ENCODE peak calls at places on chromosome 2, in eight cellular contexts. C is H1, M is H9, V is mesendoderm, R is MM.1S, Q is PC-3, A is IMR-90, I is adipocyte. S is an unnamed sample. For H3K4me1, the result is how much of the 10 kb centered on the place peaks cover.

GRCh38 chr2:154032220-154032619 is 160.5 kb downstream of the GALNT13 start:
- DNase-seq in Q (no peak), I (no peak), V (no peak), M (no peak), C (no peak), R (peak), A (no peak), S (no peak)

GRCh38 chr2:84301717-84302116 is 157.4 kb downstream of the SUCLG1 start:
- DNase-seq in I (no peak), R (no peak), C (no peak), A (no peak), Q (no peak), V (peak), M (no peak), S (no peak)

GRCh38 chr2:113200736-113201490 is 27.1 kb downstream of the PSD4 start:
- DNase-seq in M (no peak), I (no peak), Q (peak), A (no peak), R (no peak), V (no peak), C (no peak), S (no peak)

GRCh38 chr2:210681481-210681880 is 125.1 kb downstream of the CPS1 start:
- DNase-seq in R (no peak), V (no peak), Q (no peak), M (no peak), C (no peak), A (no peak), I (no peak), S (no peak)

GRCh38 chr2:234483568-234484251 is 13.2 kb downstream of the ARL4C start:
- DNase-seq in C (no peak), R (peak), M (peak), Q (no peak), A (no peak), I (no peak), V (peak), S (no peak)

GRCh38 chr2:231308631-231309414 is 86.7 kb upstream of the B3GNT7 start:
- DNase-seq in V (peak), A (peak), M (no peak), Q (peak), R (no peak), I (no peak), C (no peak), S (no peak)

GRCh38 chr2:55163895-55164509 is 68.1 kb downstream of the CLHC1 start:
- DNase-seq in A (no peak), Q (peak), M (no peak), I (no peak), R (no peak), V (no peak), C (no peak), S (peak)

GRCh38 chr2:150710916-150711315 is 223.4 kb upstream of the RND3 start:
- DNase-seq in R (no peak), V (no peak), I (no peak), C (no peak), Q (no peak), M (no peak), A (no peak), S (no peak)

GRCh38 chr2:235283246-235283645 is 210.6 kb upstream of the AGAP1 start:
- DNase-seq in Q (no peak), A (no peak), M (no peak), I (peak), V (no peak), C (no peak), R (no peak), S (no peak)

GRCh38 chr2:152467677-152468406 is 132.9 kb downstream of the FMNL2 start:
- DNase-seq in I (peak), M (no peak), C (peak), Q (no peak), V (no peak), R (no peak), A (no peak), S (no peak)

GRCh38 chr2:15728247-15728721 is 136.6 kb downstream of the DDX1 start:
- DNase-seq in C (no peak), R (no peak), M (no peak), A (no peak), I (no peak), Q (no peak), V (no peak), S (no peak)

GRCh38 chr2:241579281-241579680 is 20.7 kb downstream of the BOK start:
- DNase-seq in C (no peak), M (no peak), Q (no peak), V (no peak), A (no peak), R (no peak), I (no peak), S (no peak)

GRCh38 chr2:216306868-216307267 is 65.4 kb downstream of the MARCHF4 start:
- DNase-seq in C (no peak), R (no peak), I (no peak), A (no peak), V (no peak), Q (no peak), M (peak), S (no peak)

GRCh38 chr2:152336103-152336853 is 1.3 kb downstream of the FMNL2 start:
- DNase-seq in C (peak), R (peak), Q (peak), A (peak), V (peak), M (peak), I (peak), S (peak)

GRCh38 chr2:31903109-31903780 is 107.6 kb downstream of the MEMO1 start:
- DNase-seq in A (no peak), R (peak), C (no peak), M (no peak), Q (no peak), V (no peak), I (no peak), S (no peak)

GRCh38 chr2:102027036-102027702 is 35.4 kb downstream of the IL1R2 start:
- DNase-seq in C (no peak), Q (no peak), M (no peak), A (peak), V (no peak), R (no peak), I (peak), S (peak)

GRCh38 chr2:221570321-221571107 is 1.6 kb downstream of the EPHA4 start:
- DNase-seq in Q (peak), V (peak), C (peak), I (peak), M (peak), A (peak), R (no peak), S (peak)

GRCh38 chr2:26640781-26641564 is at the start of gene CIB4:
- DNase-seq in C (peak), I (no peak), M (peak), V (peak), R (no peak), A (no peak), Q (peak), S (no peak)

GRCh38 chr2:189498205-189498604 is 56.9 kb downstream of the WDR75 start:
- DNase-seq in A (peak), M (no peak), Q (no peak), R (no peak), I (peak), C (no peak), V (no peak), S (peak)

GRCh38 chr2:16774091-16774490 is 108.5 kb upstream of the CYRIA start:
- DNase-seq in R (no peak), A (no peak), M (no peak), I (peak), V (peak), Q (no peak), C (no peak), S (no peak)

GRCh38 chr2:183034806-183035205 is 3.5 kb downstream of the NCKAP1 start:
- DNase-seq in M (no peak), V (peak), Q (no peak), C (no peak), I (peak), A (peak), R (no peak), S (no peak)

GRCh38 chr2:47456851-47457250 is 53.9 kb downstream of the MSH2 start:
- DNase-seq in A (no peak), M (no peak), I (no peak), R (no peak), C (no peak), V (no peak), Q (no peak), S (no peak)

GRCh38 chr2:111618577-111618930 is 265.4 kb downstream of the ANAPC1 start:
- DNase-seq in C (no peak), V (no peak), R (no peak), I (peak), Q (no peak), A (no peak), M (no peak), S (peak)

GRCh38 chr2:241636983-241637232 is at the start of gene THAP4:
- DNase-seq in M (no peak), R (peak), I (peak), Q (no peak), A (no peak), C (no peak), V (no peak), S (no peak)

GRCh38 chr2:73931531-73932500 is 5.1 kb downstream of the DGUOK start:
- DNase-seq in I (no peak), M (no peak), A (peak), V (no peak), R (no peak), C (no peak), Q (peak), S (no peak)

GRCh38 chr2:232075080-232075479 is 113.6 kb downstream of the DIS3L2 start:
- DNase-seq in Q (peak), C (no peak), V (no peak), R (no peak), I (peak), M (no peak), A (peak), S (no peak)

GRCh38 chr2:188303363-188304031 is 11.8 kb downstream of the GULP1 start:
- DNase-seq in R (no peak), M (peak), C (no peak), V (peak), I (peak), A (peak), Q (peak), S (peak)

GRCh38 chr2:119005081-119005480 is 63.1 kb downstream of the MARCO start:
- DNase-seq in C (no peak), I (no peak), V (no peak), A (no peak), R (no peak), M (no peak), Q (peak), S (no peak)

GRCh38 chr2:205438241-205438640 is 244.1 kb upstream of the NRP2 start:
- DNase-seq in A (no peak), C (no peak), V (no peak), Q (no peak), M (no peak), I (peak), R (no peak), S (no peak)

GRCh38 chr2:232328516-232329460 is 49.8 kb upstream of the ALPP start:
- DNase-seq in Q (no peak), C (no peak), R (no peak), M (peak), I (no peak), A (no peak), V (no peak), S (no peak)

GRCh38 chr2:157480182-157480961 is 36.5 kb upstream of the CYTIP start:
- DNase-seq in C (no peak), I (peak), R (no peak), V (peak), M (no peak), Q (no peak), A (peak), S (no peak)

GRCh38 chr2:97355887-97356286 is 233.8 kb downstream of the ANKRD36B start:
- DNase-seq in V (peak), R (no peak), Q (peak), I (no peak), M (peak), A (no peak), C (no peak), S (no peak)

GRCh38 chr2:107282135-107282534 is 396.2 kb upstream of the ST6GAL2 start:
- DNase-seq in A (no peak), I (no peak), M (no peak), R (no peak), C (no peak), Q (no peak), V (peak), S (no peak)

GRCh38 chr2:107285621-107286303 is 399.8 kb upstream of the ST6GAL2 start:
- DNase-seq in Q (peak), R (no peak), A (no peak), V (no peak), I (no peak), C (no peak), M (no peak), S (no peak)

GRCh38 chr2:107276034-107276433 is 390.1 kb upstream of the ST6GAL2 start:
- DNase-seq in R (no peak), C (no peak), M (no peak), A (no peak), Q (no peak), V (no peak), I (peak), S (no peak)

GRCh38 chr2:107278672-107279071 is 392.7 kb upstream of the ST6GAL2 start:
- DNase-seq in R (no peak), C (no peak), M (no peak), I (no peak), Q (no peak), A (no peak), V (peak), S (no peak)

DNA sequence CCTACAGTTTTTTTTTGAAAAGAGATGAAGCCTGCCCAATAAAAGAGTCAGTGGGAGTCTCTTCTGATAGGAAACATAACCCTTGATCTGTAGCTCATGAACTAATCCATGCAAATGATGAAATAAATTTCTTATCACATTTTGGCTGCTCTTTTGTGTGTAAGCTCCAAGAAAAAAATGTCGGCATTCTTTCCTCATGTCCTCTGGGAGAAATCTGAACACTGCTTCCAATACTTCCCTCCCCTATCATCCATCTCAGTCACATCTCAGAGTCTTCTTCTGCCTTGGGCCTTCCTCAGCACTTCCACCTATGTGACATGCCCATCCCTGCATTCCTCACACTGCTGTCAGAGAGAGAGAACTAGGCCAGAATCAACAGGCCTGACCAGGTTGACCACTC is 395.7 kb upstream of the ST6GAL2 start:
- DNase-seq in A (no peak), Q (no peak), V (no peak), I (no peak), M (no peak), C (no peak), R (no peak), S (no peak)
- H3K4me1 ChIP-seq in A (under half), Q (under half), V (under half), I (under half), M (under half), C (under half), R (under half), S (under half)

GRCh38 chr2:61151434-61151833 is 10.6 kb upstream of the C2orf74 start:
- DNase-seq in C (no peak), V (peak), M (no peak), I (no peak), A (peak), R (no peak), Q (peak), S (no peak)

GRCh38 chr2:61149074-61149473 is 12.9 kb upstream of the C2orf74 start:
- DNase-seq in R (no peak), M (no peak), A (no peak), V (no peak), C (no peak), I (no peak), Q (no peak), S (no peak)

GRCh38 chr2:61144697-61145268 is 17.2 kb upstream of the C2orf74 start:
- DNase-seq in A (peak), I (peak), C (peak), M (peak), R (peak), V (peak), Q (peak), S (peak)

GRCh38 chr2:61141151-61141550 is 20.8 kb upstream of the C2orf74 start:
- DNase-seq in R (no peak), M (no peak), Q (no peak), V (no peak), C (no peak), A (no peak), I (no peak), S (no peak)

DNA sequence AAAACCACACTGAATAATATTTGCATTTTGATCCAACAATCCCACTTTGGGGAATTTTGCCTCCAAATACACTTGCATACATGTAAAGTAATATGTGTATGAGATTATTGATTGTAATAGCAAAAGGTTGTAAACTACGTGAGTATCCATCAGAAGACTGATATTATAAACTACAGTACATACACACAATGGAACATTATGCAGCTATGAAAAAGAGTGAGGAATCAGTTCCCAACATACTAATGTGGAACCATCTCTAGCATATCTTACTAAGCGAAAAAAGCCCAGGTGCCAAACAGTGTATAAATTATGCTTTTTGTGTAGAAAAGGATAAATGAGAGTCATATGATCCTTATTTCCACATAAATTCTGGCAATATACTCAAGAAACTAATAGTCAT is 16.0 kb upstream of the C2orf74 start:
- DNase-seq in I (no peak), A (no peak), R (no peak), C (no peak), Q (no peak), M (no peak), V (no peak), S (no peak)
- H3K9ac ChIP-seq in I (peak), A (no peak), R (no peak), C (no peak), Q (peak), M (no peak), V (no peak), S (no peak)

GRCh38 chr2:72513011-72513410 is 312.8 kb downstream of the EXOC6B start:
- DNase-seq in R (no peak), C (no peak), Q (no peak), A (no peak), I (no peak), M (no peak), V (no peak), S (no peak)
- H3K4me1 ChIP-seq in R (under half), C (under half), Q (under half), A (under half), I (under half), M (under half), V (under half), S (under half)

DNA sequence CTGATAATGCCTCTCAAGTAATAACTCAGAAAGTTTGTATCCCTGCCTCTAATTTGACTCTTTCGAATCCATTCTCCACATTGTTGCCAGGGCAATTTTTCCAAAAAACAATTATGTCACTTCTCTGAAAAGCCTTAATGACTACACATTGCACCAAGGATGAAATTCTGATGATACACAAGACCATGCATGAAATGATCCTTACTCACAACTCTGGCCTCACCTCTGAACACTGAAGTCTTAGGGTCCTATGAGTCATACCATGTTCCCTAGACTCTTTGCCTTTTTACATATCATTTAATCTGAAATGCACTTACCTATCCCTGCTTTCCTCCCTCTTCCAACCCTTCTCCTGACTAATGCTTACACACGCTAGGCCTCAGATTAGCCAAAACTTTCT is 51.0 kb downstream of the WDPCP start:
- DNase-seq in V (peak), R (no peak), I (no peak), C (no peak), A (peak), Q (peak), M (no peak), S (no peak)
- H3K9ac ChIP-seq in V (no peak), R (no peak), I (no peak), C (no peak), A (no peak), Q (no peak), M (no peak), S (no peak)

DNA sequence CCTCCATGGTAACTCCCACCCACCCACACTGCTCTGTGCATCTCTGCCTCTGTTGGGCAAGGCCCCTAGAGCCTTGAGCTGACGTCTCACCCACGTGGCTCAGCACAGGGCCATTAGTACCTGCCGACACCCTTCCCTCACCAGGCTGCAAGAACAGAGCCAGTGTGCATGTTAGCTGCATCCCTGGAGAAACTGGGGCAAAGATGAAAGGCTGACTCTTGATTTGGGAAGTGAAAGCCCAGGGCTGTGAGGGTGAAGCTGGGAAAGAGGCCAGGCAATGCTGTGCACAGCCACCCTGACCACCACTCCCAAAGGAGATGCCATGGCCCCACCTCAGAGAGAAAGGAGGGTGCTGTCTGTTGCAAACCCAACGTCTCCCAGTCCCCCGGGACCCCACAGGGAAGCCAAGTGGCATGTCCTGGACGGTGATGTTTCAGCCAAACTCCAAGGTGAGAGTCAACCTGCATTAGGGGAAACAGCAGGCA is 20.0 kb upstream of the HPCAL1 start:
- DNase-seq in V (no peak), A (no peak), Q (peak), R (no peak), C (no peak), M (no peak), I (no peak), S (no peak)
- H3K4me1 ChIP-seq in V (under half), A (under half), Q (half or more), R (under half), C (under half), M (under half), I (under half), S (under half)